ENCODE peak calls at places on chromosomes 7 and 10, in seven cellular contexts. One of them, this sample, is unnamed.

GRCh38 chr10:76319666-76320065 is 888.2 kb downstream of the LRMDA start:
- DNase-seq in IMR-90: no peak
- DNase-seq in fibroblast of lung: no peak
- DNase-seq in CD8-positive, alpha-beta T cell: no peak
- DNase-seq in transverse colon: no peak
- DNase-seq in mammary epithelial cell: no peak
- DNase-seq in endothelial cell of umbilical vein: no peak
- DNase-seq in this sample: no peak

GRCh38 chr10:110527731-110528171 is 30.0 kb downstream of the DUSP5 start:
- DNase-seq in fibroblast of lung: no peak
- DNase-seq in transverse colon: no peak
- DNase-seq in CD8-positive, alpha-beta T cell: no peak
- DNase-seq in mammary epithelial cell: no peak
- DNase-seq in endothelial cell of umbilical vein: peak; percentile 82
- DNase-seq in IMR-90: no peak
- DNase-seq in this sample: no peak

GRCh38 chr10:102627446-102628293 is 16.6 kb upstream of the TRIM8 start:
- DNase-seq in endothelial cell of umbilical vein: peak; percentile 81
- DNase-seq in CD8-positive, alpha-beta T cell: no peak
- DNase-seq in transverse colon: no peak
- DNase-seq in IMR-90: peak; percentile 78
- DNase-seq in fibroblast of lung: peak; percentile 62
- DNase-seq in mammary epithelial cell: peak; percentile 66
- DNase-seq in this sample: peak; percentile 59

GRCh38 chr7:134890246-134891240 is 95.8 kb upstream of the AGBL3 start:
- DNase-seq in transverse colon: no peak
- DNase-seq in fibroblast of lung: peak; percentile 49
- DNase-seq in mammary epithelial cell: peak; percentile 90
- DNase-seq in endothelial cell of umbilical vein: peak; percentile 59
- DNase-seq in IMR-90: peak; percentile 57
- DNase-seq in CD8-positive, alpha-beta T cell: no peak
- DNase-seq in this sample: peak; percentile 87

GRCh38 chr7:67267914-67268313 is 271.3 kb downstream of the TYW1 start:
- DNase-seq in transverse colon: no peak
- DNase-seq in mammary epithelial cell: no peak
- DNase-seq in IMR-90: no peak
- DNase-seq in CD8-positive, alpha-beta T cell: no peak
- DNase-seq in endothelial cell of umbilical vein: no peak
- DNase-seq in fibroblast of lung: no peak
- DNase-seq in this sample: peak; percentile 33

GRCh38 chr7:132239422-132239994 is 336.8 kb downstream of the PLXNA4 start:
- DNase-seq in transverse colon: no peak
- DNase-seq in mammary epithelial cell: peak; percentile 37
- DNase-seq in CD8-positive, alpha-beta T cell: no peak
- DNase-seq in IMR-90: no peak
- DNase-seq in fibroblast of lung: no peak
- DNase-seq in endothelial cell of umbilical vein: no peak
- DNase-seq in this sample: peak; percentile 76

GRCh38 chr7:155566011-155566836 is 19.9 kb upstream of the CNPY1 start:
- DNase-seq in IMR-90: no peak
- DNase-seq in CD8-positive, alpha-beta T cell: no peak
- DNase-seq in transverse colon: no peak
- DNase-seq in fibroblast of lung: no peak
- DNase-seq in endothelial cell of umbilical vein: no peak
- DNase-seq in mammary epithelial cell: no peak
- DNase-seq in this sample: no peak

GRCh38 chr7:40673285-40673684 is 538.5 kb downstream of the SUGCT start:
- DNase-seq in CD8-positive, alpha-beta T cell: no peak
- DNase-seq in endothelial cell of umbilical vein: peak; percentile 29
- DNase-seq in mammary epithelial cell: peak; percentile 78
- DNase-seq in transverse colon: no peak
- DNase-seq in IMR-90: peak; percentile 93
- DNase-seq in fibroblast of lung: peak; percentile 76
- DNase-seq in this sample: peak; percentile 63

GRCh38 chr7:155521743-155522398 is 24.5 kb downstream of the CNPY1 start:
- DNase-seq in endothelial cell of umbilical vein: no peak
- DNase-seq in transverse colon: no peak
- DNase-seq in IMR-90: no peak
- DNase-seq in CD8-positive, alpha-beta T cell: no peak
- DNase-seq in fibroblast of lung: no peak
- DNase-seq in mammary epithelial cell: no peak
- DNase-seq in this sample: no peak

GRCh38 chr10:68406111-68406814 is 814 bp downstream of the RUFY2 start:
- DNase-seq in CD8-positive, alpha-beta T cell: peak; percentile 27
- DNase-seq in IMR-90: peak; percentile 58
- DNase-seq in fibroblast of lung: peak; percentile 50
- DNase-seq in endothelial cell of umbilical vein: peak; percentile 75
- DNase-seq in mammary epithelial cell: peak; percentile 55
- DNase-seq in transverse colon: peak; percentile 53
- DNase-seq in this sample: peak; percentile 25

GRCh38 chr7:127920787-127921438 is 110.3 kb downstream of the LRRC4 start:
- DNase-seq in CD8-positive, alpha-beta T cell: no peak
- DNase-seq in fibroblast of lung: peak; percentile 87
- DNase-seq in transverse colon: no peak
- DNase-seq in IMR-90: peak; percentile 82
- DNase-seq in mammary epithelial cell: no peak
- DNase-seq in endothelial cell of umbilical vein: no peak
- DNase-seq in this sample: peak; percentile 38

GRCh38 chr10:88033793-88034192 is 170.4 kb downstream of the PTEN start:
- DNase-seq in transverse colon: no peak
- DNase-seq in mammary epithelial cell: no peak
- DNase-seq in endothelial cell of umbilical vein: no peak
- DNase-seq in fibroblast of lung: no peak
- DNase-seq in IMR-90: no peak
- DNase-seq in CD8-positive, alpha-beta T cell: no peak
- DNase-seq in this sample: no peak

GRCh38 chr10:113273877-113274829 is 278.7 kb upstream of the HABP2 start:
- DNase-seq in fibroblast of lung: no peak
- DNase-seq in CD8-positive, alpha-beta T cell: no peak
- DNase-seq in transverse colon: no peak
- DNase-seq in mammary epithelial cell: no peak
- DNase-seq in IMR-90: no peak
- DNase-seq in endothelial cell of umbilical vein: no peak
- DNase-seq in this sample: no peak

DNA sequence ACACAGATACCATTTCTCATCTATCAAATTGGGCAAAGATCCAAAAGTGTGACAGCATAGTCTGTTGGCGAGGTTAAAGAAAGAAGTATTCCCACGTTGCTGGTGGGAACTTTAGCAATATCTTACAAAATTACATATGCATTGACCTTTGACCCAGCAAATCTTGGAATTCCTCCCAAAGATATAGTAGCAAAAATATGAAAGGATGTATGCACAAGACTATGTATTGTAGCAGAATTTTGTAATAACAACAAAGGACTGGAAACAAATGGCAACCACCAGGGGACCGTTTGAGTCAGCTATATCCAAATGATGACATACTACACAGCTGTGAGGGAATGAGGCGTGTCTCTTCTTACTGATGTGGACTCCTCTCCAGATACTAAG is 50.2 kb downstream of the KCNH2 start:
- DNase-seq in transverse colon: no peak
- DNase-seq in IMR-90: peak; percentile 7
- DNase-seq in mammary epithelial cell: no peak
- DNase-seq in endothelial cell of umbilical vein: no peak
- DNase-seq in fibroblast of lung: peak; percentile 11
- DNase-seq in CD8-positive, alpha-beta T cell: no peak
- DNase-seq in this sample: peak; percentile 44
- TF ChIP-seq CTCF in transverse colon: no peak
- TF ChIP-seq CTCF in IMR-90: peak; percentile 10
- TF ChIP-seq CTCF in mammary epithelial cell: peak; percentile 43
- TF ChIP-seq CTCF in endothelial cell of umbilical vein: no peak
- TF ChIP-seq CTCF in fibroblast of lung: peak; percentile 3
- TF ChIP-seq CTCF in CD8-positive, alpha-beta T cell: no peak
- TF ChIP-seq CTCF in this sample: peak; percentile 25

GRCh38 chr10:123087348-123087747 is 48.4 kb upstream of the HMX3 start:
- DNase-seq in fibroblast of lung: no peak
- DNase-seq in endothelial cell of umbilical vein: no peak
- DNase-seq in mammary epithelial cell: no peak
- DNase-seq in transverse colon: no peak
- DNase-seq in CD8-positive, alpha-beta T cell: no peak
- DNase-seq in IMR-90: no peak
- DNase-seq in this sample: no peak
- H3K4me3 ChIP-seq in fibroblast of lung: no peak overlapping the region
- H3K4me3 ChIP-seq in endothelial cell of umbilical vein: no peak overlapping the region
- H3K4me3 ChIP-seq in mammary epithelial cell: no peak overlapping the region
- H3K4me3 ChIP-seq in transverse colon: no peak overlapping the region
- H3K4me3 ChIP-seq in CD8-positive, alpha-beta T cell: no peak overlapping the region
- H3K4me3 ChIP-seq in IMR-90: no peak overlapping the region
- H3K4me3 ChIP-seq in this sample: no peak overlapping the region

GRCh38 chr10:14554091-14554842 is 220.4 kb downstream of the FAM107B start:
- DNase-seq in mammary epithelial cell: peak; percentile 49
- DNase-seq in endothelial cell of umbilical vein: peak; percentile 51
- DNase-seq in transverse colon: peak; percentile 41
- DNase-seq in fibroblast of lung: no peak
- DNase-seq in CD8-positive, alpha-beta T cell: no peak
- DNase-seq in IMR-90: no peak
- DNase-seq in this sample: peak; percentile 92

GRCh38 chr10:14549496-14549895 is 218.8 kb upstream of the FRMD4A start:
- DNase-seq in endothelial cell of umbilical vein: no peak
- DNase-seq in fibroblast of lung: peak; percentile 61
- DNase-seq in IMR-90: peak; percentile 35
- DNase-seq in transverse colon: no peak
- DNase-seq in mammary epithelial cell: no peak
- DNase-seq in CD8-positive, alpha-beta T cell: no peak
- DNase-seq in this sample: no peak

GRCh38 chr10:14553434-14553833 is 221.3 kb downstream of the FAM107B start:
- DNase-seq in fibroblast of lung: peak; percentile 63
- DNase-seq in endothelial cell of umbilical vein: no peak
- DNase-seq in IMR-90: peak; percentile 87
- DNase-seq in mammary epithelial cell: peak; percentile 64
- DNase-seq in transverse colon: no peak
- DNase-seq in CD8-positive, alpha-beta T cell: no peak
- DNase-seq in this sample: peak; percentile 62

GRCh38 chr10:14550471-14550941 is 219.8 kb upstream of the FRMD4A start:
- DNase-seq in mammary epithelial cell: no peak
- DNase-seq in fibroblast of lung: no peak
- DNase-seq in transverse colon: peak; percentile 45
- DNase-seq in IMR-90: no peak
- DNase-seq in endothelial cell of umbilical vein: no peak
- DNase-seq in CD8-positive, alpha-beta T cell: no peak
- DNase-seq in this sample: peak; percentile 56

GRCh38 chr10:14552010-14552409 is 221.3 kb upstream of the FRMD4A start:
- DNase-seq in IMR-90: no peak
- DNase-seq in transverse colon: no peak
- DNase-seq in mammary epithelial cell: no peak
- DNase-seq in CD8-positive, alpha-beta T cell: no peak
- DNase-seq in endothelial cell of umbilical vein: no peak
- DNase-seq in fibroblast of lung: no peak
- DNase-seq in this sample: no peak
- H3K36me3 ChIP-seq in IMR-90: peaks cover 13% of the 10 kb centered on the region
- H3K36me3 ChIP-seq in transverse colon: no peaks in the 10 kb centered on the region
- H3K36me3 ChIP-seq in mammary epithelial cell: no peaks in the 10 kb centered on the region
- H3K36me3 ChIP-seq in CD8-positive, alpha-beta T cell: peaks cover 17% of the 10 kb centered on the region
- H3K36me3 ChIP-seq in endothelial cell of umbilical vein: no peaks in the 10 kb centered on the region
- H3K36me3 ChIP-seq in fibroblast of lung: peaks cover 2% of the 10 kb centered on the region
- H3K36me3 ChIP-seq in this sample: peaks cover 2% of the 10 kb centered on the region

GRCh38 chr10:5666324-5667220 is at the start of gene ASB13:
- DNase-seq in transverse colon: peak; percentile 80
- DNase-seq in IMR-90: peak; percentile 20
- DNase-seq in fibroblast of lung: peak; percentile 39
- DNase-seq in mammary epithelial cell: peak; percentile 49
- DNase-seq in CD8-positive, alpha-beta T cell: peak; percentile 32
- DNase-seq in endothelial cell of umbilical vein: peak; percentile 40
- DNase-seq in this sample: peak; percentile 13
- TF ChIP-seq CTCF in transverse colon: no peak
- TF ChIP-seq CTCF in IMR-90: no peak
- TF ChIP-seq CTCF in fibroblast of lung: no peak
- TF ChIP-seq CTCF in mammary epithelial cell: no peak
- TF ChIP-seq CTCF in CD8-positive, alpha-beta T cell: no peak
- TF ChIP-seq CTCF in endothelial cell of umbilical vein: no peak
- TF ChIP-seq CTCF in this sample: no peak

GRCh38 chr7:26191974-26192479 is 8.5 kb downstream of the HNRNPA2B1 start:
- DNase-seq in endothelial cell of umbilical vein: no peak
- DNase-seq in mammary epithelial cell: no peak
- DNase-seq in IMR-90: no peak
- DNase-seq in transverse colon: no peak
- DNase-seq in CD8-positive, alpha-beta T cell: no peak
- DNase-seq in fibroblast of lung: no peak
- DNase-seq in this sample: no peak
- H3K4me3 ChIP-seq in endothelial cell of umbilical vein: no peak overlapping the region
- H3K4me3 ChIP-seq in mammary epithelial cell: no peak overlapping the region
- H3K4me3 ChIP-seq in IMR-90: no peak overlapping the region
- H3K4me3 ChIP-seq in transverse colon: no peak overlapping the region
- H3K4me3 ChIP-seq in CD8-positive, alpha-beta T cell: no peak overlapping the region
- H3K4me3 ChIP-seq in fibroblast of lung: no peak overlapping the region
- H3K4me3 ChIP-seq in this sample: no peak overlapping the region

DNA sequence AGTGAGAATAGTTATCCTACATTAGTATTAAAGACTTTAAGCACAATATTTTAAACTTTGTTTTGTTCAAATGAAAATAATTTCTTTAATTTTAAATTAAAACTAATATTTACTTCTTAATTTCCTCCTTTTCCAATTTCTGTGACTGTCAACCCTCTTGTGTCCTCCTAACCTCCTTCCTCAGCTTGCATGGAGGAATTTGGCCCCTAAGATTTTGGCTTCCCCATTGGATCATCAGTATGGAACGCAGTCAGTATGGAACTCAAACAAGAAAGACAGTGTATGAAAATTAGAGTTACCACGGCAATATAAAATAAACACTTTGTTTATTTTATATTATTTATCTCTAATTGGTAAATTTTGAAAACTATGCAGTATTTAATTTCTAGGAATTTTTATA is 91.2 kb downstream of the CYP51A1 start:
- DNase-seq in CD8-positive, alpha-beta T cell: no peak
- DNase-seq in mammary epithelial cell: no peak
- DNase-seq in fibroblast of lung: no peak
- DNase-seq in transverse colon: no peak
- DNase-seq in IMR-90: no peak
- DNase-seq in endothelial cell of umbilical vein: no peak
- DNase-seq in this sample: no peak
- H3K36me3 ChIP-seq in CD8-positive, alpha-beta T cell: peaks cover 18% of the 10 kb centered on the region
- H3K36me3 ChIP-seq in mammary epithelial cell: peaks cover 17% of the 10 kb centered on the region
- H3K36me3 ChIP-seq in fibroblast of lung: peaks cover 4% of the 10 kb centered on the region
- H3K36me3 ChIP-seq in transverse colon: peaks cover 10% of the 10 kb centered on the region
- H3K36me3 ChIP-seq in IMR-90: peaks cover 19% of the 10 kb centered on the region
- H3K36me3 ChIP-seq in endothelial cell of umbilical vein: peaks cover 6% of the 10 kb centered on the region
- H3K36me3 ChIP-seq in this sample: peaks cover 6% of the 10 kb centered on the region

DNA sequence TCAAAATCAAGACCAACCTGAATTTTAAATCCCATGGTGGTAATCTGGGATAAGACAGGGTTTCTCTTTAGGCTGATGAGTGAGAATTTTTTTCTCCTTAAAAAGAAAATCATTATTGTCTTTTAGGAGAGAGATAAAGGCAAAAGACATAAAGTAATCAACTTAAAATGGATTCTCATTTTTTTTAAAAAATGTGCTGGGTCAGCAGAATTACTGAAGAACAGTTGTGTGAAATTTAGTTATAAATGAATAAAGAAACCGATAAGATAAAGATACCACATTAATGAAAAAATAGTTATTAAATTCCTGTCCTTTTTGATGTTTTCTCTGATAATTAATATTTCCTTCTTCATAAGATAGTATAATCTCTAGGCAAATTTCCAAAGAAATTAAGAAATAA is 161.3 kb upstream of the YAE1 start:
- DNase-seq in mammary epithelial cell: no peak
- DNase-seq in endothelial cell of umbilical vein: no peak
- DNase-seq in CD8-positive, alpha-beta T cell: no peak
- DNase-seq in IMR-90: no peak
- DNase-seq in fibroblast of lung: no peak
- DNase-seq in transverse colon: no peak
- DNase-seq in this sample: no peak
- TF ChIP-seq CTCF in mammary epithelial cell: no peak
- TF ChIP-seq CTCF in endothelial cell of umbilical vein: no peak
- TF ChIP-seq CTCF in CD8-positive, alpha-beta T cell: no peak
- TF ChIP-seq CTCF in IMR-90: no peak
- TF ChIP-seq CTCF in fibroblast of lung: no peak
- TF ChIP-seq CTCF in transverse colon: no peak
- TF ChIP-seq CTCF in this sample: no peak

This sample was measured in bronchial epithelial cell.